ENCODE peak calls at places on chromosomes 13 and 19, in seven cellular contexts. One of them, this sample, is unnamed.

GRCh38 chr19:16001481-16002312 is 52.9 kb downstream of the OR10H4 start:
- DNase-seq in astrocyte of the spinal cord: peak; percentile 45
- DNase-seq in SHP77: no peak
- DNase-seq in T-helper 9 cell: no peak
- DNase-seq in posterior cingulate gyrus: no peak
- DNase-seq in stimulated activated CD8-positive, alpha-beta memory T cell treated with anti-CD3 and anti-CD28 coated beads, Interleukin-7, amount 100 ng/mL, for 1 hour: no peak
- DNase-seq in lung microvascular endothelial cell: peak; percentile 61
- DNase-seq in this sample: no peak

GRCh38 chr13:90382425-90382824 is 965.1 kb upstream of the MIR17HG start:
- DNase-seq in astrocyte of the spinal cord: no peak
- DNase-seq in SHP77: no peak
- DNase-seq in T-helper 9 cell: no peak
- DNase-seq in posterior cingulate gyrus: no peak
- DNase-seq in stimulated activated CD8-positive, alpha-beta memory T cell treated with anti-CD3 and anti-CD28 coated beads, Interleukin-7, amount 100 ng/mL, for 1 hour: no peak
- DNase-seq in lung microvascular endothelial cell: no peak
- DNase-seq in this sample: no peak

GRCh38 chr19:14248578-14249011 is 42.6 kb upstream of the ADGRL1 start:
- DNase-seq in astrocyte of the spinal cord: peak; percentile 61
- DNase-seq in SHP77: peak; percentile 35
- DNase-seq in T-helper 9 cell: peak; percentile 16
- DNase-seq in posterior cingulate gyrus: peak; percentile 56
- DNase-seq in stimulated activated CD8-positive, alpha-beta memory T cell treated with anti-CD3 and anti-CD28 coated beads, Interleukin-7, amount 100 ng/mL, for 1 hour: no peak
- DNase-seq in lung microvascular endothelial cell: peak; percentile 18
- DNase-seq in this sample: peak; percentile 74

GRCh38 chr19:2540646-2541454 is 64.9 kb downstream of the GADD45B start:
- DNase-seq in astrocyte of the spinal cord: peak; percentile 99
- DNase-seq in SHP77: no peak
- DNase-seq in T-helper 9 cell: no peak
- DNase-seq in posterior cingulate gyrus: no peak
- DNase-seq in stimulated activated CD8-positive, alpha-beta memory T cell treated with anti-CD3 and anti-CD28 coated beads, Interleukin-7, amount 100 ng/mL, for 1 hour: no peak
- DNase-seq in lung microvascular endothelial cell: peak; percentile 97
- DNase-seq in this sample: peak; percentile 85

GRCh38 chr19:35295792-35296462 is 4.0 kb downstream of the MAG start:
- DNase-seq in astrocyte of the spinal cord: no peak
- DNase-seq in SHP77: no peak
- DNase-seq in T-helper 9 cell: peak; percentile 17
- DNase-seq in posterior cingulate gyrus: no peak
- DNase-seq in stimulated activated CD8-positive, alpha-beta memory T cell treated with anti-CD3 and anti-CD28 coated beads, Interleukin-7, amount 100 ng/mL, for 1 hour: no peak
- DNase-seq in lung microvascular endothelial cell: no peak
- DNase-seq in this sample: no peak

GRCh38 chr13:20356437-20356836 is 124.3 kb upstream of the GJB6 start:
- DNase-seq in astrocyte of the spinal cord: no peak
- DNase-seq in SHP77: no peak
- DNase-seq in T-helper 9 cell: no peak
- DNase-seq in posterior cingulate gyrus: no peak
- DNase-seq in stimulated activated CD8-positive, alpha-beta memory T cell treated with anti-CD3 and anti-CD28 coated beads, Interleukin-7, amount 100 ng/mL, for 1 hour: no peak
- DNase-seq in lung microvascular endothelial cell: no peak
- DNase-seq in this sample: no peak

GRCh38 chr13:112735791-112736190 is 46.0 kb downstream of the ATP11A start:
- DNase-seq in astrocyte of the spinal cord: no peak
- DNase-seq in SHP77: peak; percentile 99
- DNase-seq in T-helper 9 cell: no peak
- DNase-seq in posterior cingulate gyrus: no peak
- DNase-seq in stimulated activated CD8-positive, alpha-beta memory T cell treated with anti-CD3 and anti-CD28 coated beads, Interleukin-7, amount 100 ng/mL, for 1 hour: no peak
- DNase-seq in lung microvascular endothelial cell: no peak
- DNase-seq in this sample: no peak

GRCh38 chr19:591099-591958 is 1.6 kb downstream of the HCN2 start:
- DNase-seq in astrocyte of the spinal cord: no peak
- DNase-seq in SHP77: no peak
- DNase-seq in T-helper 9 cell: no peak
- DNase-seq in posterior cingulate gyrus: no peak
- DNase-seq in stimulated activated CD8-positive, alpha-beta memory T cell treated with anti-CD3 and anti-CD28 coated beads, Interleukin-7, amount 100 ng/mL, for 1 hour: no peak
- DNase-seq in lung microvascular endothelial cell: peak; percentile 31
- DNase-seq in this sample: no peak

This sample was measured in sciatic nerve.